ENCODE peak calls at places on chromosomes 1 and 21, in four cellular contexts. J is neural progenitor cell, P is GM23338, E is OCI-LY7. C is an unnamed sample.

GRCh38 chr1:164640673-164641352 is 81.8 kb downstream of the PBX1 start:
- DNase-seq in P (no peak), J (no peak), E (no peak), C (no peak)

GRCh38 chr21:42030311-42030710 is 20.2 kb upstream of the ZBTB21 start:
- DNase-seq in J (no peak), P (no peak), E (no peak), C (no peak)

GRCh38 chr1:162678439-162678838 is 46.2 kb downstream of the DDR2 start:
- DNase-seq in J (no peak), E (no peak), P (no peak), C (no peak)

GRCh38 chr21:25640671-25641292 is 1.7 kb downstream of the JAM2 start:
- DNase-seq in E (no peak), P (no peak), J (no peak), C (no peak)

GRCh38 chr1:183416850-183417690 is 1.1 kb downstream of the NMNAT2 start:
- DNase-seq in J (peak), E (no peak), P (peak), C (no peak)

GRCh38 chr1:63679076-63679475 is 85.9 kb downstream of the PGM1 start:
- DNase-seq in P (no peak), E (no peak), J (no peak), C (no peak)

GRCh38 chr21:45993210-45994085 is 11.9 kb downstream of the COL6A1 start:
- DNase-seq in J (no peak), E (no peak), P (no peak), C (no peak)

GRCh38 chr1:166981589-166981988 is 6.2 kb upstream of the ILDR2 start:
- DNase-seq in J (no peak), E (no peak), P (no peak), C (no peak)

GRCh38 chr1:34911465-34911864 is 18.0 kb downstream of the DLGAP3 start:
- DNase-seq in E (no peak), P (no peak), J (no peak), C (no peak)

GRCh38 chr21:34545079-34545884 is 33.3 kb upstream of the KCNE1 start:
- DNase-seq in P (peak), J (peak), E (peak), C (peak)

GRCh38 chr1:25182629-25183028 is 49.7 kb downstream of the SYF2 start:
- DNase-seq in E (no peak), P (no peak), J (no peak), C (no peak)

GRCh38 chr1:15994590-15995351 is 9.3 kb upstream of the SRARP start:
- DNase-seq in P (peak), E (peak), J (peak), C (no peak)

GRCh38 chr1:54464031-54464476 is 57.9 kb upstream of the SSBP3 start:
- DNase-seq in P (no peak), J (no peak), E (no peak), C (no peak)

GRCh38 chr1:160342520-160342919 is 530 bp downstream of the COPA start:
- DNase-seq in J (peak), P (no peak), E (peak), C (peak)

GRCh38 chr1:160340146-160340545 is 2.9 kb downstream of the COPA start:
- DNase-seq in E (no peak), J (no peak), P (no peak), C (no peak)

GRCh38 chr1:160342953-160343869 is at the start of the genes COPA and NCSTN:
- DNase-seq in E (peak), P (peak), J (peak), C (peak)

GRCh38 chr1:160338580-160338979 is 4.5 kb downstream of the COPA start:
- DNase-seq in E (no peak), P (no peak), J (no peak), C (no peak)

GRCh38 chr1:160340866-160341265 is 2.2 kb downstream of the COPA start:
- DNase-seq in E (no peak), P (no peak), J (no peak), C (no peak)
- H3K4me2 ChIP-seq in E (peak), P (peak), J (peak), C (no peak)

GRCh38 chr1:199794105-199794863 is 233.2 kb upstream of the NR5A2 start:
- DNase-seq in J (no peak), P (no peak), E (no peak), C (no peak)

DNA sequence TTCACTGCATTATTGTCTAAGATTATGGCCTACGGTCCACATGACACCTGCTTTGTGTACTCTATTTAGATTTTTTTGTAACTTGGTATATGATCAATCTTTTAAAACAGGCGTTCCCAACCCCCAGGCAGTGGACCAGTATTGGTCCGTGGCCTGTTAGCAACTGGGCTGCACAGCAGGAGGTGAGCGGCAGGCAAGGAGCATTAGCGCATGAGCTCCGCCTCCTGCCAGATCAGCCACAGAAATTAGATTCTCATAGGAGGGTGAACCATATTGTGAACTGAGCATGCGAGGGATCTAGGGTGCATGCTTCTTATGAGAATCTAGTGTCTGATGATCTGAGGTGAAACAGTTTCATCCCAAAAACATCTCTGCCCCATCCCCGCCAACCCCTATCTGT is 228.4 kb upstream of the NR5A2 start:
- DNase-seq in P (peak), J (peak), E (no peak), C (no peak)
- TF ChIP-seq EZH2phosphoT487 in P (no peak), J (no peak), E (no peak), C (no peak)

GRCh38 chr1:9996624-9997582 is at the start of gene RBP7:
- DNase-seq in P (peak), E (no peak), J (peak), C (no peak)
- H3K4me2 ChIP-seq in P (peak), E (no peak), J (peak), C (no peak)

GRCh38 chr1:147547065-147547464 is 5.8 kb downstream of the BCL9 start:
- DNase-seq in E (no peak), P (no peak), J (no peak), C (no peak)
- TF ChIP-seq EZH2phosphoT487 in E (no peak), P (no peak), J (no peak), C (no peak)

GRCh38 chr1:36089393-36090121 is 865 bp downstream of the ADPRS start:
- DNase-seq in P (peak), E (peak), J (peak), C (peak)
- H3K4me2 ChIP-seq in P (peak), E (peak), J (peak), C (peak)

GRCh38 chr1:30090421-30090820 is 633.0 kb downstream of the MATN1 start:
- DNase-seq in E (no peak), P (no peak), J (no peak), C (no peak)

GRCh38 chr1:30084909-30085571 is 638.3 kb downstream of the MATN1 start:
- DNase-seq in P (no peak), J (no peak), E (no peak), C (no peak)

GRCh38 chr1:30088594-30089556 is 634.5 kb downstream of the MATN1 start:
- DNase-seq in E (no peak), P (no peak), J (no peak), C (no peak)

GRCh38 chr1:30085814-30086770 is 637.3 kb downstream of the MATN1 start:
- DNase-seq in E (peak), J (peak), P (peak), C (no peak)

DNA sequence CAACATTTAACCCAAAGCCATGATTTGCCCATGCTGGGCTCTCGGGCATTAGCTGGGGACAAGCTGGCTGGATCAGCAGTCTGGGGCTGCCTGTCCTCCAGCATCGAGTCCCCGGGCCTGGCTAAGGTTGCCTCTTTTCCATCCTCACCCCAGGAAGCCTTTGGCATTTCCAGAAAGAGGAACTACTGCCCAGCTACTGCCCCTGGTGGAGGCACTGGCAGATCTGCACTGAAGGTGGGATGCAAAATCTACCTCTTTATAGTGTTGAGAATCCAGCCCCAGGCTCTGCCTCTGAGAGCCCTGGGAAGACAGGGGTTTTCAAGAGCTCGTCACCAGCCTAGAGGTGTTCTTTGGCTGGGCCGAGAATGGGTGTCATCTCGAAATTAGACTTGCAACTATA is 635.9 kb downstream of the MATN1 start:
- DNase-seq in E (peak), J (peak), P (peak), C (no peak)
- TF ChIP-seq EZH2phosphoT487 in E (no peak), J (no peak), P (no peak), C (no peak)

DNA sequence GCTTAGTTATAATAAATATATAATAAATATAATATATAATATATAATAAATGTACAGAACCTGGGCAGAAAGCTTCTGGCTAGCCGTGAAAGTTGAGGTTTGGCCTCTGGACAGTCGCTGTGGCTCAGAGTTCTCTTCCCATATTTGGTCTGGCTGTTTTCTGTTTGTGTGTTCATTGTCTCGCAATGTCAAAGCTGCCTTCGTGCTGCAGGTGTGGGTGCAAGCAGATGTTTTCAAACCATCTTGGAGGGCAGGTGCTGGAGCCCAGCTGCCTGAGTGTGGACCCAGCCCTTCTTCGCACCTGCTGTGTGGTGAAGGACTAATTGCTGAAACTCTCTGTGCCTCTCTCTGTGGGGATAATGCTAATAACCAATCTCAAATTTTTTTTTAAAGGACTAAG is 3.6 kb upstream of the CSTB start:
- DNase-seq in P (no peak), J (no peak), E (peak), C (peak)
- H3K4me2 ChIP-seq in P (no peak), J (no peak), E (no peak), C (no peak)

C was measured in MM.1S.